ENCODE peak calls at places on chromosomes 1 and 21, in four cellular contexts. One of them, this sample, is unnamed.

GRCh38 chr1:51840182-51840581 is 38.3 kb downstream of the NRDC start:
- DNase-seq in GM12878: no peak
- DNase-seq in H1: no peak
- DNase-seq in HepG2: no peak
- DNase-seq in this sample: no peak

GRCh38 chr1:88133991-88134390 is 550.1 kb upstream of the PKN2 start:
- DNase-seq in GM12878: no peak
- DNase-seq in H1: no peak
- DNase-seq in HepG2: no peak
- DNase-seq in this sample: no peak

GRCh38 chr1:45009956-45010854 is 919 bp downstream of the HECTD3 start:
- DNase-seq in GM12878: no peak
- DNase-seq in H1: no peak
- DNase-seq in HepG2: no peak
- DNase-seq in this sample: peak

GRCh38 chr1:15178571-15179484 is 25.3 kb downstream of the TMEM51 start:
- DNase-seq in GM12878: no peak
- DNase-seq in H1: no peak
- DNase-seq in HepG2: no peak
- DNase-seq in this sample: no peak

GRCh38 chr1:77762072-77762476 is 2.4 kb upstream of the USP33 start:
- DNase-seq in GM12878: no peak
- DNase-seq in H1: no peak
- DNase-seq in HepG2: peak
- DNase-seq in this sample: no peak

GRCh38 chr1:186102107-186102506 is 272.9 kb downstream of the TPR start:
- DNase-seq in GM12878: no peak
- DNase-seq in H1: no peak
- DNase-seq in HepG2: no peak
- DNase-seq in this sample: no peak

GRCh38 chr1:224922404-224923164 is 6.9 kb upstream of the DNAH14 start:
- DNase-seq in GM12878: peak
- DNase-seq in H1: no peak
- DNase-seq in HepG2: peak
- DNase-seq in this sample: peak

GRCh38 chr1:67058242-67058641 is 4.3 kb upstream of the SLC35D1 start:
- DNase-seq in GM12878: no peak
- DNase-seq in H1: no peak
- DNase-seq in HepG2: peak
- DNase-seq in this sample: no peak

GRCh38 chr1:153540394-153541361 is at the start of gene S100A5:
- DNase-seq in GM12878: no peak
- DNase-seq in H1: no peak
- DNase-seq in HepG2: no peak
- DNase-seq in this sample: no peak

GRCh38 chr21:26473471-26473870 is 99.6 kb downstream of the CYYR1 start:
- DNase-seq in GM12878: no peak
- DNase-seq in H1: no peak
- DNase-seq in HepG2: no peak
- DNase-seq in this sample: no peak

GRCh38 chr1:89657886-89658285 is 25.0 kb downstream of the LRRC8C start:
- DNase-seq in GM12878: peak
- DNase-seq in H1: no peak
- DNase-seq in HepG2: no peak
- DNase-seq in this sample: no peak

GRCh38 chr1:91958926-91959325 is 9.7 kb downstream of the BRDT start:
- DNase-seq in GM12878: no peak
- DNase-seq in H1: no peak
- DNase-seq in HepG2: peak
- DNase-seq in this sample: no peak

GRCh38 chr1:119827010-119827409 is 15.8 kb upstream of the REG4 start:
- DNase-seq in GM12878: no peak
- DNase-seq in H1: no peak
- DNase-seq in HepG2: no peak
- DNase-seq in this sample: peak

GRCh38 chr21:45309069-45309521 is 21.4 kb upstream of the POFUT2 start:
- DNase-seq in GM12878: no peak
- DNase-seq in H1: peak
- DNase-seq in HepG2: peak
- DNase-seq in this sample: peak

GRCh38 chr1:42646056-42646455 is 12.2 kb upstream of the PPIH start:
- DNase-seq in GM12878: no peak
- DNase-seq in H1: no peak
- DNase-seq in HepG2: no peak
- DNase-seq in this sample: no peak

GRCh38 chr1:57623791-57624538 is 200.1 kb upstream of the DAB1 start:
- DNase-seq in GM12878: no peak
- DNase-seq in H1: no peak
- DNase-seq in HepG2: no peak
- DNase-seq in this sample: peak

GRCh38 chr1:5129746-5130355 is 475.4 kb downstream of the AJAP1 start:
- DNase-seq in GM12878: no peak
- DNase-seq in H1: no peak
- DNase-seq in HepG2: no peak
- DNase-seq in this sample: no peak

GRCh38 chr1:228982637-228983036 is 247.4 kb downstream of the RHOU start:
- DNase-seq in GM12878: no peak
- DNase-seq in H1: no peak
- DNase-seq in HepG2: peak
- DNase-seq in this sample: no peak

GRCh38 chr1:182235952-182236650 is 155.5 kb downstream of the GLUL start:
- DNase-seq in GM12878: no peak
- DNase-seq in H1: no peak
- DNase-seq in HepG2: no peak
- DNase-seq in this sample: no peak

GRCh38 chr1:33147275-33147996 is 34.4 kb downstream of the TRIM62 start:
- DNase-seq in GM12878: no peak
- DNase-seq in H1: no peak
- DNase-seq in HepG2: no peak
- DNase-seq in this sample: no peak

GRCh38 chr1:61875198-61875597 is 132.9 kb downstream of the PATJ start:
- DNase-seq in GM12878: no peak
- DNase-seq in H1: no peak
- DNase-seq in HepG2: no peak
- DNase-seq in this sample: no peak

GRCh38 chr1:169779970-169780369 is 14.7 kb downstream of the METTL18 start:
- DNase-seq in GM12878: no peak
- DNase-seq in H1: no peak
- DNase-seq in HepG2: no peak
- DNase-seq in this sample: no peak

GRCh38 chr1:22849770-22850169 is 122.9 kb downstream of the LACTBL1 start:
- DNase-seq in GM12878: no peak
- DNase-seq in H1: no peak
- DNase-seq in HepG2: no peak
- DNase-seq in this sample: no peak

GRCh38 chr1:243482237-243483022 is 226.6 kb downstream of the SDCCAG8 start:
- DNase-seq in GM12878: no peak
- DNase-seq in H1: no peak
- DNase-seq in HepG2: no peak
- DNase-seq in this sample: no peak

GRCh38 chr1:76942549-76942948 is 75.3 kb downstream of the ST6GALNAC5 start:
- DNase-seq in GM12878: no peak
- DNase-seq in H1: no peak
- DNase-seq in HepG2: no peak
- DNase-seq in this sample: no peak

GRCh38 chr1:221839794-221840395 is 98.0 kb upstream of the DUSP10 start:
- DNase-seq in GM12878: peak
- DNase-seq in H1: no peak
- DNase-seq in HepG2: peak
- DNase-seq in this sample: no peak

GRCh38 chr1:22808846-22809501 is 98.3 kb downstream of the EPHB2 start:
- DNase-seq in GM12878: no peak
- DNase-seq in H1: no peak
- DNase-seq in HepG2: no peak
- DNase-seq in this sample: no peak

GRCh38 chr21:42313501-42313969 is 1.7 kb downstream of the TFF3 start:
- DNase-seq in GM12878: no peak
- DNase-seq in H1: no peak
- DNase-seq in HepG2: peak
- DNase-seq in this sample: no peak
- TF ChIP-seq SUZ12 in GM12878: no peak
- TF ChIP-seq SUZ12 in H1: no peak
- TF ChIP-seq SUZ12 in HepG2: no peak
- TF ChIP-seq SUZ12 in this sample: no peak

DNA sequence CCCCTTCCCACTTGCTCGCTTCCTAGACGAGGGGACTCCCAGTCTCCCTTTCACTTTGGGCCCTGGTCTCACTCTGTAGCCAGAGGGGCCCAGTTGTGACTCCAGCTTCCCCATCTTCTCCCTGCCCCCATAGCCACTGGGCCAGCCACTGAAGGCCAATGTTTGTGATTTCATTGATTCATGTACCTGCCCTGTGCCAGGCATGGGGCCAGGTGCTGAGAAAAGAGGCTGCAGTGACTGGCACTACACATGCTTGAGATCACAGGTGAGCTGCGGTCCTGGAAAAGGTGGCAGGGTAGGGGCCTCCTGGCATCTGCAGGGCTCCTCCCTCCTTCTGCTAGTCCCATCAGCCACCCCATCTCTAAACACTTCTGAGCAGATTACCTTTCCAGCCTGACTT is 345.3 kb upstream of the VAMP3 start:
- DNase-seq in GM12878: no peak
- DNase-seq in H1: no peak
- DNase-seq in HepG2: no peak
- DNase-seq in this sample: no peak
- TF ChIP-seq SP1 in GM12878: no peak
- TF ChIP-seq SP1 in H1: no peak
- TF ChIP-seq SP1 in HepG2: no peak
- TF ChIP-seq SP1 in this sample: no peak

DNA sequence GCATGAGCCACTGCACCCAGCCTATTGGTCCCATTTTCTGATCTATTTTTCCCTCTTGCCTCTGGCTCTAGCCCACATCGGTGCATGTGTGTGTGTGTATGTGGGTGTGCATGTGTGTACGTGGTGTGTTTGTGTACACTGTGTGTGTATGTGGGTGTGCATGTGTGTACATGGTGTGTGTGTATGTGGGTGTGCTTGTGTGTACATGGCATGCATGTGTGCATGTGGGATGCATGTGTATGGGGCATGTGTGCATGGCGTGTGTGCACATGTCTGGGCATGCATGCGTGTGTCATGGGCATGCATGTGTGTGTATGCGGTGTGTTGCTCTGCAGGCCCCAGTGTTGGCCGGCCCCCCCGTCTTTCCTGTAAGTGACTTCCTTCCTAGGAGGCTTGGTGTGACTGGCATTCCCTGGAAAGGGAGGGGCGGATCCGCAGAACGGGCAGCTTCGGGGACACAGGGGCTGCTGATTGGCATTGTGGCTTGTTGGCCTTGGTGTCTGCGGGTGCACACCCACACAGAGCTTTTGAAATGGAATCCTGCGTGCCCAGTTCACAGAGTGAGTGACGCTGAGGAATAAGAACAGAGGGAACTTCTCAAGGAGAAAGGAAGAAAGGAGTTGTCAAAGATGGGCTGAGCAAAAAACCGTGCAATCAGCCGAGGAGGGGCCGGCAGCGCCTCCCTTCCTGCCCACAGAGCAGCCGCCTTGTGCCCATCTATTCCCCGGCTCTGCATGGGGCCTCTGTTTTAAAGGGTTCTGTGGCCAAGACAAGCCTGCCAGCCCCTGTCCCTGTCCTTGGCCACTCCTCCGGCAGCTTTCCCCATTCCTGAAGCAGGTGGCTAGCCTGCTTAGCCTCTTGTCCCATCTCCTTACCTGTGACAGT is 8.0 kb downstream of the PDXK start:
- DNase-seq in GM12878: no peak
- DNase-seq in H1: no peak
- DNase-seq in HepG2: no peak
- DNase-seq in this sample: no peak
- TF ChIP-seq SUZ12 in GM12878: no peak
- TF ChIP-seq SUZ12 in H1: no peak
- TF ChIP-seq SUZ12 in HepG2: no peak
- TF ChIP-seq SUZ12 in this sample: no peak

GRCh38 chr21:28771790-28772501 is 220.7 kb downstream of the LTN1 start:
- DNase-seq in GM12878: no peak
- DNase-seq in H1: no peak
- DNase-seq in HepG2: no peak
- DNase-seq in this sample: no peak

GRCh38 chr21:28773036-28773435 is 219.6 kb downstream of the LTN1 start:
- DNase-seq in GM12878: no peak
- DNase-seq in H1: no peak
- DNase-seq in HepG2: no peak
- DNase-seq in this sample: no peak

GRCh38 chr21:28775071-28775470 is 217.6 kb downstream of the LTN1 start:
- DNase-seq in GM12878: no peak
- DNase-seq in H1: no peak
- DNase-seq in HepG2: no peak
- DNase-seq in this sample: no peak

GRCh38 chr21:28779914-28780313 is 212.8 kb downstream of the LTN1 start:
- DNase-seq in GM12878: no peak
- DNase-seq in H1: no peak
- DNase-seq in HepG2: no peak
- DNase-seq in this sample: no peak

DNA sequence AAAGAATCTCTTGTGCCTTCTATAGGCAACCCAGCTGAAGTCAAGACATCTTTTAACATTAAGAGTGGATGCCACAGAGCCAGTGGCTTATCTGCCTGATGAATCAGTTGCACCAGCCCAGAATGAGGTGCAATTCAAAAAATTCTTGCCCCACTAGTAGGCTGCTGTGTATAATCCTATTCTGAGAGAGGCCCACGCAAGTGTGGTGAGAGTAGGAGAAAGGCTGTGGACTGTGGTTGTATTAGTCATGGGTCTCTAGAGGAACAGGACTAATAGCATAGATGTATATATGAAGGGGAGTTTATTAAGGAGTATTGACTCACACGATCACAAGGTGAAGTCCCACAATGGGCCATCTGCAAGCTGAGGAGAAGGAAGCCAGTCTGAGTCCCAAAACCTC is 216.4 kb downstream of the LTN1 start:
- DNase-seq in GM12878: no peak
- DNase-seq in H1: no peak
- DNase-seq in HepG2: no peak
- DNase-seq in this sample: no peak
- TF ChIP-seq SP1 in GM12878: no peak
- TF ChIP-seq SP1 in H1: no peak
- TF ChIP-seq SP1 in HepG2: no peak
- TF ChIP-seq SP1 in this sample: no peak

GRCh38 chr1:48858200-48858599 is 81.5 kb upstream of the BEND5 start:
- DNase-seq in GM12878: no peak
- DNase-seq in H1: no peak
- DNase-seq in HepG2: no peak
- DNase-seq in this sample: no peak

GRCh38 chr1:48864913-48865312 is 88.2 kb upstream of the BEND5 start:
- DNase-seq in GM12878: no peak
- DNase-seq in H1: no peak
- DNase-seq in HepG2: no peak
- DNase-seq in this sample: no peak

GRCh38 chr1:48859429-48859828 is 82.7 kb upstream of the BEND5 start:
- DNase-seq in GM12878: no peak
- DNase-seq in H1: no peak
- DNase-seq in HepG2: no peak
- DNase-seq in this sample: no peak
- TF ChIP-seq SUZ12 in GM12878: no peak
- TF ChIP-seq SUZ12 in H1: no peak
- TF ChIP-seq SUZ12 in HepG2: no peak
- TF ChIP-seq SUZ12 in this sample: no peak

GRCh38 chr1:82538876-82539275 is 738.1 kb downstream of the ADGRL2 start:
- DNase-seq in GM12878: no peak
- DNase-seq in H1: no peak
- DNase-seq in HepG2: no peak
- DNase-seq in this sample: no peak
- TF ChIP-seq SP1 in GM12878: no peak
- TF ChIP-seq SP1 in H1: no peak
- TF ChIP-seq SP1 in HepG2: no peak
- TF ChIP-seq SP1 in this sample: no peak